ENCODE peak calls at places on chromosomes 13 and 19, in four cellular contexts. S, Z, M and D are unnamed samples. For H3K4me1, the result is how much of the 10 kb centered on the place peaks cover.

GRCh38 chr19:17739121-17739875 is 12.0 kb upstream of the FCHO1 start:
- DNase-seq in S (no peak), Z (no peak), M (peak), D (peak)

GRCh38 chr13:99980201-99981114 is 1.1 kb upstream of the ZIC2 start:
- DNase-seq in S (peak), Z (peak), M (peak), D (peak)

GRCh38 chr13:94267581-94267980 is 211.9 kb downstream of the DCT start:
- DNase-seq in S (peak), Z (no peak), M (no peak), D (no peak)

GRCh38 chr19:16403151-16403977 is 68.4 kb downstream of the EPS15L1 start:
- DNase-seq in S (no peak), Z (no peak), M (no peak), D (no peak)

GRCh38 chr13:25659091-25659502 is 287.3 kb downstream of the ATP8A2 start:
- DNase-seq in S (no peak), Z (no peak), M (no peak), D (no peak)

GRCh38 chr19:50893047-50893737 is 18.0 kb downstream of the KLK4 start:
- DNase-seq in S (no peak), Z (peak), M (no peak), D (peak)

GRCh38 chr19:55383789-55384575 is at the start of gene TMEM238:
- DNase-seq in S (peak), Z (peak), M (peak), D (peak)

GRCh38 chr13:85508683-85509329 is 290.4 kb downstream of the SLITRK6 start:
- DNase-seq in S (peak), Z (peak), M (no peak), D (peak)

GRCh38 chr19:38229585-38230073 is 5.6 kb upstream of the DPF1 start:
- DNase-seq in S (peak), Z (peak), M (peak), D (peak)

GRCh38 chr19:10805075-10805757 is 30.8 kb downstream of the TMED1 start:
- DNase-seq in S (no peak), Z (no peak), M (no peak), D (no peak)

GRCh38 chr13:90270231-90270630 is 1077.3 kb upstream of the MIR17HG start:
- DNase-seq in S (no peak), Z (no peak), M (no peak), D (no peak)

GRCh38 chr13:92806215-92806614 is 420.4 kb upstream of the GPC6 start:
- DNase-seq in S (no peak), Z (no peak), M (no peak), D (no peak)

GRCh38 chr13:69857188-69857821 is 250.3 kb upstream of the ATXN8OS start:
- DNase-seq in S (peak), Z (peak), M (no peak), D (no peak)

GRCh38 chr19:5943623-5944022 is 29.6 kb downstream of the CAPS start:
- DNase-seq in S (no peak), Z (no peak), M (no peak), D (no peak)

GRCh38 chr19:31054430-31054829 is 294.8 kb downstream of the TSHZ3 start:
- DNase-seq in S (peak), Z (peak), M (peak), D (peak)

DNA sequence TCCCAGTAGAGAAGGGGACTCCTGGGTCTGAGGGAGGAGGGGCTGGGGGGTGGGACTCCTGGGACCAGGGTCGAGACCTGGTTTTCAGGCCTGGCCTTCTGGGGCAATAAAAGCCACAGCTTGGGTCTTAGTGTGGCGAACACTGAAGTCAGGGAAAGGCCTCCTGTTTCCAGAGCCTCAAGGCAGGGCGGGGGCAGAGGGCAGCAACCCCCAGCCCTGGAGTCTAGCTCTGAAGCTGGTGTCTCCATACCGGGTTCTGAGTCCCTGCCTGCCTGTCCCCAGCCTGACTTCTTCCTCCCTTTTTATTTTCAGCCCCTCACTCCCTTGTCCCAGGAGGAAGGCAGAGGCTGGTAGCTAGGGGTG is 291 bp upstream of the GRIN2D start:
- DNase-seq in S (no peak), Z (peak), M (no peak), D (no peak)
- H3K4me1 ChIP-seq in S (under half), Z (half or more), M (under half), D (under half)

GRCh38 chr19:1020868-1021425 is at the start of gene TMEM259:
- DNase-seq in S (peak), Z (peak), M (peak), D (peak)
- H3K4me1 ChIP-seq in S (under half), Z (under half), M (under half), D (under half)

GRCh38 chr19:35314858-35315470 is 14.0 kb upstream of the CD22 start:
- DNase-seq in S (no peak), Z (no peak), M (no peak), D (no peak)

GRCh38 chr19:35318679-35319448 is 10.1 kb upstream of the CD22 start:
- DNase-seq in S (no peak), Z (peak), M (peak), D (no peak)

GRCh38 chr19:35317464-35318043 is 11.4 kb upstream of the CD22 start:
- DNase-seq in S (no peak), Z (no peak), M (no peak), D (no peak)

GRCh38 chr19:35315883-35316282 is 13.1 kb upstream of the CD22 start:
- DNase-seq in S (no peak), Z (no peak), M (no peak), D (no peak)

DNA sequence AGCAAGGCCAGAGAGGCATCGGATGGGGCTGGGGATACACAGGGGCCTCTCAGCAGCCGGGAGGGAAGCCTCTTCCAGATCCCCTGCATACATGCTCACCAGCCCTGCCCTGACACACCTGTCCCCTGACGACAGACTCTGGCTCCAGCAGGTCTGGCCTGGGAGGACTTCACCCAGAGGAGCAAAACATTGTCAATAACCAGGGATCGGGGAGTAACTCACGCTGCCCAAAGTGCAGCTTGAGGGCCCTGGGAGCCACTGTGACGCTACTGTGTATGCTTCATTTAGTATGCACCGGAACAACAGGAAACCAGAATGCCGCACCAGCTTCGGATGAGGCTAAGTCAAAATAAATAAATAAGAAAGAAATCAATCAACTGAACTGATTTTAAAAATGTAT is 12.4 kb upstream of the CD22 start:
- DNase-seq in S (no peak), Z (no peak), M (no peak), D (no peak)
- H3K4me1 ChIP-seq in S (under half), Z (under half), M (under half), D (under half)

DNA sequence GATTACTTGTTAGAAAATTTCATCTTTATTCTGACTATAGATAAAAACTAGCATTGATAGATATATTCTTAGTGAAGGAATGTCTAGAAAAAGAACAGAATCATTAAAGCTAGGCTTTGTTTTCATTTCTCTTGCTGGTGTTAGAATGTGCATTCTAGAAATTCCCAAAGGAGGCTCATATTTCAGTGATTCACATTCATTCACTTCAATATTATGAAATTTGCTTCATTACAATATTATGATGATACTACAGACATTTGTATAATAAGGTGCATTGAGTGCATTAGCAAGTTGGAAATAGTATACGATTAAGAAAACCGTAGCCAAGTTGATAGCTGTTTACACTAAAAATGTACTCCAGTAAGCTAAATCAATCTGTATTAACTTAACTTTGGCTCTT is 70.7 kb upstream of the MYCBP2 start:
- DNase-seq in S (no peak), Z (no peak), M (no peak), D (no peak)
- H3K4me1 ChIP-seq in S (under half), Z (under half), M (under half), D (under half)